ENCODE peak calls at places on chromosomes 11 and 22, in eight cellular contexts. D, U, S, L, P, B, M and E are unnamed samples.

GRCh38 chr11:121330614-121331435 is 38.3 kb downstream of the SC5D start:
- DNase-seq in P (no peak), D (no peak), L (no peak), M (no peak), U (no peak), S (no peak), B (no peak), E (no peak)

GRCh38 chr22:27470169-27470772 is 331.3 kb downstream of the MN1 start:
- DNase-seq in S (no peak), B (no peak), L (no peak), U (no peak), M (no peak), P (no peak), D (no peak), E (no peak)

GRCh38 chr11:38252620-38253019 is 1654.6 kb upstream of the RAG2 start:
- DNase-seq in L (peak; percentile 42), B (no peak), S (no peak), P (no peak), M (no peak), U (no peak), D (no peak), E (no peak)

GRCh38 chr11:99268895-99269294 is 248.1 kb downstream of the CNTN5 start:
- DNase-seq in P (no peak), M (no peak), U (no peak), B (no peak), D (no peak), L (no peak), S (no peak), E (no peak)

GRCh38 chr11:131894615-131895544 is 524.5 kb downstream of the NTM start:
- DNase-seq in U (no peak), D (no peak), B (no peak), P (no peak), L (peak; percentile 25), S (no peak), M (no peak), E (no peak)

GRCh38 chr11:130413383-130414106 is 14.9 kb downstream of the ADAMTS8 start:
- DNase-seq in L (peak; percentile 56), P (no peak), B (peak; percentile 58), S (no peak), D (no peak), U (no peak), M (no peak), E (peak; percentile 88)

GRCh38 chr22:43546186-43546585 is 134.4 kb downstream of the MPPED1 start:
- DNase-seq in M (no peak), D (no peak), U (no peak), P (no peak), S (no peak), L (no peak), B (no peak), E (no peak)

GRCh38 chr22:22942511-22943329 is 55.1 kb downstream of the IGLL5 start:
- DNase-seq in B (peak; percentile 2), P (peak; percentile 67), D (peak; percentile 84), L (peak; percentile 71), S (no peak), M (peak; percentile 61), U (peak; percentile 94), E (peak; percentile 38)

GRCh38 chr11:18936002-18936673 is 3.1 kb downstream of the MRGPRX1 start:
- DNase-seq in S (no peak), B (no peak), D (no peak), L (no peak), U (peak; percentile 79), P (no peak), M (no peak), E (no peak)

GRCh38 chr11:12135185-12135584 is 24.8 kb downstream of the MICAL2 start:
- DNase-seq in U (no peak), B (no peak), M (no peak), S (no peak), D (no peak), L (no peak), P (no peak), E (no peak)

GRCh38 chr11:116148645-116149044 is 624.1 kb downstream of the BUD13 start:
- DNase-seq in S (no peak), P (no peak), B (no peak), D (no peak), U (no peak), L (no peak), M (no peak), E (no peak)

GRCh38 chr11:82829101-82829500 is 71.1 kb downstream of the PRCP start:
- DNase-seq in U (no peak), D (no peak), P (no peak), S (no peak), M (no peak), B (no peak), L (no peak), E (no peak)

GRCh38 chr11:57307666-57308270 is 17.0 kb downstream of the TNKS1BP1 start:
- DNase-seq in P (peak; percentile 37), M (peak; percentile 54), L (no peak), U (no peak), D (no peak), B (no peak), S (no peak), E (no peak)

GRCh38 chr11:88398372-88399140 is 61.0 kb upstream of the CTSC start:
- DNase-seq in M (no peak), P (no peak), B (no peak), U (no peak), L (peak; percentile 56), D (no peak), S (no peak), E (peak; percentile 49)

DNA sequence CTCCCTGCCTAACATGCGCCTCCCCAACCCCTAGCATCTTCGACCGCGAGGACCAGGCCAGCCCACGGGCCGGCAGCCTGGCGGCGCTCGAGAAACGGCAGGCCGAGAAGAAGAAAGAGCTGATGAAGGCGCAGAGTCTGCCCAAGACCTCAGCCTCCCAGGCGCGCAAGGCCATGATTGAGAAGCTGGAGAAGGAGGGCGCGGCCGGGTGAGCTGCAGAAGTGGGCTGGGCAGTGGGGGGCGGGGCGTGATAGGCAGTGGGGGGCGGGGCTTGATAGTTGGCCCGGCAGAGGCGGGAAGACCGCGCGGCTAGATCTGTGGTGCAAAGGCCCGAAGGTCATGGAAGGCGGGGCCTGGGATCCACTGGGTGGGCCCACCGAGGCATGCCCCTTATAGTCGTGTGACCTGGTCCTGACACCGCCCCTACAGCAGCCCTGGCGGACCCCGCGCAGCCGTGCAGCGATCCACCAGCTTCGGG is 8.7 kb downstream of the SELENOM start:
- DNase-seq in D (peak; percentile 36), P (no peak), U (peak; percentile 95), B (no peak), M (peak; percentile 92), L (no peak), S (no peak), E (no peak)
- TF ChIP-seq CTCF in D (no peak), P (no peak), U (no peak), B (no peak), M (no peak), L (no peak), S (no peak), E (no peak)

GRCh38 chr11:107916671-107917241 is 11.5 kb upstream of the RAB39A start:
- DNase-seq in M (no peak), D (peak; percentile 46), S (no peak), L (peak; percentile 36), P (no peak), B (no peak), U (peak; percentile 91), E (no peak)
- TF ChIP-seq CTCF in M (no peak), D (peak; percentile 41), S (no peak), L (peak; percentile 71), P (peak; percentile 47), B (peak; percentile 58), U (peak; percentile 88), E (peak; percentile 66)

GRCh38 chr11:125869526-125869925 is 17.9 kb upstream of the HYLS1 start:
- DNase-seq in B (no peak), D (no peak), U (no peak), P (no peak), L (no peak), M (no peak), S (no peak), E (no peak)

GRCh38 chr11:125873881-125874555 is 13.4 kb upstream of the HYLS1 start:
- DNase-seq in U (no peak), B (no peak), S (no peak), D (no peak), L (no peak), M (no peak), P (no peak), E (no peak)

GRCh38 chr11:125874556-125875124 is 12.8 kb upstream of the HYLS1 start:
- DNase-seq in M (peak; percentile 69), P (no peak), B (peak; percentile 20), U (peak; percentile 88), L (peak; percentile 87), S (no peak), D (peak; percentile 86), E (peak; percentile 67)

GRCh38 chr11:125872138-125872491 is 15.4 kb upstream of the HYLS1 start:
- DNase-seq in S (no peak), P (no peak), L (no peak), M (no peak), U (no peak), D (peak; percentile 60), B (no peak), E (no peak)

DNA sequence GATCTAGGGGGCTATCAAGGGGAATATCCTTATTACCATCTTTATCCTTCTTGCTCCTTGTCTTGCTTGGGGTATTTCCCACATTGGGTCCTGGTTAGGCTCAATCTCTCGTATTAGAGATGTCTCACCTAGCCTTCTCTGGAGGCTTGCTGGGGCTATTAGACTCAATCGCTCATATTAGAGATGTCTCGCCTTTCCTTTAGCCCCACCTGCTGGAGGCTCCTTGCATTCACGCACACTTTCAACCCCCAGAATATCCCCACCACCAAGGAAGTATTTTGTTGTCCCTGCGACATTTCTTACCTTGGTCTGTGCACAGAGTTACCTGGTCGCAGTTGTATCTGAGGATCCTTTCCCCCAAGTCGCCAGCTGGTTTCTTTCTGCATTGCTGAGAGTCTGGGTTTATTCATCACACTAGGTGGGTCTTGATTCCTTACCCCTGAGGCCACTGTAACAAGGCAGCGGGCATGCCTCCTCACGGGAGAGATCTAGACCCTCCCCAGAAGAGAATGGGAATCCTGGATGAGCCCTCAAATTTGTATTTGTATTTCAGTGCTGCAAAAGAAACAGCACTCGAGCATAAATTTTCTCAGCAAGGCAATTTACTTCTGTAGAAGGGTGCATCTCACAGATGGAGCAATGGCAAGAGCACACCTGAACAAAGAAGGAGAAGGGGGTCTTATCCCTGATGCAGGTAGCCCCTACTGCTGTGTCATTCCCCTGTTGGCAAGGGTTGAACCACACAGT is 15.9 kb upstream of the HYLS1 start:
- DNase-seq in D (peak; percentile 82), M (no peak), P (no peak), L (peak; percentile 64), B (no peak), U (peak; percentile 88), S (no peak), E (peak; percentile 18)
- TF ChIP-seq CTCF in D (peak; percentile 66), M (no peak), P (peak; percentile 59), L (peak; percentile 82), B (peak; percentile 48), U (peak; percentile 81), S (peak; percentile 31), E (peak; percentile 73)

DNA sequence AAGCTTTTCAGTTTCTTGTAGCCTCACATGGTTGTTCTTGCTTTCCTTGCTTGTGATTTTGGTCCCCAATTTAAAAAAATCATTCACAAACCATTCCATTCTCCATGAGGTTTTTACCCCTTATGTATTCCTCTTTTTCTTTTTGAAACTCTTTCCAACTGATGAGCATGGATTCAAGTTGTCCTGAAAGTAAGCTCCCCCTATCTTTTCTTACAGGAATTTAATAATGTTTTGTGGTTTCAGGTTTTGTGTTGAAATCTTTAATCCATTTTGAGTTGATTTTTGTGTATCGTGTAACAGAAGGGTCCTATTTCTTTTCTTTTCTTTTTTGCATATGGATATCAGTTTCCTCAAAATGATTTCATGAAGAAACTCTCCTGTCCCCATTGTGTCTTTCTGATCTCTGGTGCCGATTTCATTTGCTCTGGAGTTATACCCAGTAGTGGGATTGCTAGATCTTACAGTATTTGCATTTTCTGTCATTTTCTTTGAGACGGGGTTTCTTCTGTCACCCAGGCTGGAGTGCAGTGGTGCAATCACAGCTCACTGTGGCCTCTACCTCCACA is 58.5 kb downstream of the LRRC74B start:
- DNase-seq in M (no peak), L (no peak), B (no peak), P (no peak), U (no peak), D (no peak), S (no peak), E (no peak)
- TF ChIP-seq CTCF in M (no peak), L (no peak), B (no peak), P (no peak), U (peak; percentile 33), D (peak; percentile 10), S (no peak), E (no peak)